ENCODE peak calls at places on chromosomes 11 and 22, in eight cellular contexts. R is adrenal gland, S is lung, N is pulmonary artery endothelial cell, F is IMR-90, K is mucosa of gallbladder, W is neural crest cell, Y is NCI-H774. E is an unnamed sample.

GRCh38 chr11:11010624-11011127 is 152.8 kb upstream of the ZBED5 start:
- DNase-seq in R (no peak), S (no peak), N (no peak), F (peak; percentile 1), K (peak; percentile 29), W (no peak), Y (no peak), E (peak; percentile 34)

GRCh38 chr11:17439316-17439782 is 37.3 kb downstream of the ABCC8 start:
- DNase-seq in R (no peak), S (no peak), N (no peak), F (no peak), K (peak; percentile 19), W (no peak), Y (peak; percentile 86), E (no peak)

GRCh38 chr11:45799562-45799961 is 5.4 kb upstream of the SLC35C1 start:
- DNase-seq in R (no peak), S (no peak), N (no peak), F (no peak), K (no peak), W (no peak), Y (no peak), E (no peak)

GRCh38 chr11:113778111-113778910 is 1.3 kb upstream of the CLDN25 start:
- DNase-seq in R (peak; percentile 69), S (no peak), N (peak; percentile 19), F (peak; percentile 38), K (peak; percentile 30), W (no peak), Y (peak; percentile 56), E (no peak)

GRCh38 chr11:107722671-107723070 is 10.8 kb upstream of the SLN start:
- DNase-seq in R (no peak), S (no peak), N (no peak), F (no peak), K (no peak), W (no peak), Y (no peak), E (no peak)

GRCh38 chr11:76910620-76911414 is 50.1 kb downstream of the ACER3 start:
- DNase-seq in R (peak; percentile 63), S (no peak), N (no peak), F (no peak), K (peak; percentile 17), W (no peak), Y (no peak), E (peak; percentile 50)

GRCh38 chr11:61533401-61533800 is 24.9 kb downstream of the LRRC10B start:
- DNase-seq in R (no peak), S (no peak), N (no peak), F (no peak), K (no peak), W (no peak), Y (peak; percentile 96), E (peak; percentile 71)

GRCh38 chr22:27462190-27462589 is 339.4 kb downstream of the MN1 start:
- DNase-seq in R (no peak), S (no peak), N (no peak), F (no peak), K (no peak), W (peak; percentile 35), Y (no peak), E (no peak)

GRCh38 chr11:12086271-12087074 is 23.9 kb upstream of the MICAL2 start:
- DNase-seq in R (peak; percentile 39), S (peak; percentile 45), N (peak; percentile 71), F (peak; percentile 97), K (no peak), W (no peak), Y (no peak), E (peak; percentile 52)